ENCODE peak calls at places on chromosomes 7 and 10, in five cellular contexts. H is NCI-H1694 treated with DMSO at 0.1 percent for 48 hours, X is COR-L47, T is NCI-H524, S is H4. Z is an unnamed sample.

GRCh38 chr10:76878514-76878913 is 759.1 kb downstream of the KCNMA1 start:
- DNase-seq in X (no peak), H (no peak), S (no peak), T (no peak), Z (no peak)

GRCh38 chr7:148434887-148435286 is 155.7 kb upstream of the C7orf33 start:
- DNase-seq in H (no peak), X (no peak), S (no peak), T (no peak), Z (no peak)

GRCh38 chr7:20642171-20642570 is 26.7 kb downstream of the ABCB5 start:
- DNase-seq in T (no peak), X (no peak), S (no peak), H (no peak), Z (no peak)

GRCh38 chr10:124728071-124728829 is 15.9 kb downstream of the FAM53B start:
- DNase-seq in T (no peak), S (no peak), X (no peak), H (no peak), Z (no peak)

GRCh38 chr7:12056977-12057376 is 154.1 kb upstream of the TMEM106B start:
- DNase-seq in T (no peak), H (no peak), S (no peak), X (no peak), Z (no peak)

GRCh38 chr7:45026013-45026412 is 26.0 kb downstream of the CCM2 start:
- DNase-seq in S (no peak), T (no peak), X (no peak), H (no peak), Z (no peak)

GRCh38 chr10:119205926-119206602 is 1.3 kb upstream of the GRK5 start:
- DNase-seq in T (no peak), X (no peak), S (no peak), H (no peak), Z (peak; percentile 60)

GRCh38 chr10:90890347-90890746 is 18.6 kb downstream of the RPP30 start:
- DNase-seq in T (no peak), S (no peak), H (no peak), X (no peak), Z (no peak)

GRCh38 chr10:35172574-35172973 is 45.9 kb downstream of the CREM start:
- DNase-seq in S (no peak), T (no peak), H (no peak), X (no peak), Z (no peak)

GRCh38 chr7:89887489-89887888 is 266.8 kb upstream of the STEAP1 start:
- DNase-seq in X (no peak), S (peak; percentile 42), H (no peak), T (no peak), Z (no peak)

GRCh38 chr7:139339025-139339424 is 2.1 kb upstream of the FMC1 start:
- DNase-seq in S (no peak), T (no peak), H (no peak), X (no peak), Z (no peak)

GRCh38 chr10:103078309-103078615 is 114.8 kb downstream of the NT5C2 start:
- DNase-seq in T (no peak), H (no peak), S (no peak), X (no peak), Z (no peak)

GRCh38 chr10:13787015-13787421 is 200.3 kb downstream of the PRPF18 start:
- DNase-seq in H (no peak), T (no peak), S (no peak), X (no peak), Z (no peak)

GRCh38 chr7:18019562-18019961 is 8.1 kb downstream of the PRPS1L1 start:
- DNase-seq in X (no peak), S (peak; percentile 88), T (no peak), H (no peak), Z (no peak)

GRCh38 chr7:85135931-85136330 is 50.9 kb downstream of the SEMA3D start:
- DNase-seq in H (no peak), X (no peak), S (no peak), T (no peak), Z (no peak)

GRCh38 chr7:80942261-80943041 is 23.6 kb upstream of the SEMA3C start:
- DNase-seq in T (no peak), H (no peak), S (peak; percentile 99), X (no peak), Z (peak; percentile 58)

GRCh38 chr7:76310102-76310957 is 7.9 kb downstream of the HSPB1 start:
- DNase-seq in S (peak; percentile 40), X (peak; percentile 95), T (peak; percentile 80), H (peak; percentile 94), Z (no peak)

GRCh38 chr10:103153765-103154197 is 39.3 kb downstream of the NT5C2 start:
- DNase-seq in S (peak; percentile 11), H (no peak), T (no peak), X (no peak), Z (no peak)

GRCh38 chr7:157462840-157463239 is 126.0 kb downstream of the DNAJB6 start:
- DNase-seq in X (no peak), T (no peak), S (no peak), H (no peak), Z (no peak)

GRCh38 chr10:62817120-62817762 is 1.1 kb upstream of the EGR2 start:
- DNase-seq in X (peak; percentile 17), H (no peak), S (peak; percentile 31), T (no peak), Z (peak; percentile 43)

GRCh38 chr7:30920584-30921539 is 9.2 kb downstream of the AQP1 start:
- DNase-seq in S (peak; percentile 90), T (no peak), X (no peak), H (no peak), Z (no peak)

GRCh38 chr10:49134327-49134726 is 506 bp upstream of the FAM170B start:
- DNase-seq in H (no peak), S (no peak), T (no peak), X (no peak), Z (no peak)

GRCh38 chr7:130394421-130395188 is 14.3 kb downstream of the CPA1 start:
- DNase-seq in T (no peak), X (no peak), S (no peak), H (no peak), Z (no peak)

GRCh38 chr10:81248846-81249245 is 626.1 kb upstream of the NRG3 start:
- DNase-seq in T (no peak), S (peak; percentile 75), H (no peak), X (no peak), Z (no peak)

GRCh38 chr10:31602541-31603244 is 283.7 kb downstream of the ZEB1 start:
- DNase-seq in S (peak; percentile 68), T (peak; percentile 39), H (peak; percentile 82), X (peak; percentile 43), Z (peak; percentile 67)

GRCh38 chr10:24849537-24850299 is 102.7 kb downstream of the PRTFDC1 start:
- DNase-seq in S (no peak), X (peak; percentile 41), H (no peak), T (no peak), Z (no peak)

GRCh38 chr10:58932126-58932525 is 244.3 kb upstream of the PHYHIPL start:
- DNase-seq in T (no peak), S (no peak), H (no peak), X (no peak), Z (no peak)

GRCh38 chr10:26946103-26946907 is 85.5 kb upstream of the ABI1 start:
- DNase-seq in S (no peak), X (no peak), T (no peak), H (no peak), Z (no peak)

GRCh38 chr7:137325927-137326326 is 17.6 kb downstream of the PTN start:
- DNase-seq in X (peak; percentile 73), H (no peak), S (no peak), T (no peak), Z (no peak)

GRCh38 chr10:61633665-61634064 is 29.1 kb upstream of the CABCOCO1 start:
- DNase-seq in T (no peak), H (no peak), X (no peak), S (no peak), Z (no peak)

GRCh38 chr10:98536551-98536950 is 89.8 kb upstream of the HPS1 start:
- DNase-seq in T (no peak), H (no peak), S (peak; percentile 73), X (no peak), Z (no peak)

GRCh38 chr10:119517235-119518141 is 25.0 kb downstream of the RGS10 start:
- DNase-seq in X (no peak), T (no peak), H (no peak), S (no peak), Z (no peak)

GRCh38 chr7:40918701-40919271 is 784.0 kb downstream of the SUGCT start:
- DNase-seq in X (no peak), S (peak; percentile 73), T (no peak), H (no peak), Z (no peak)

GRCh38 chr10:65291276-65291675 is 1634.6 kb upstream of the LRRTM3 start:
- DNase-seq in T (no peak), H (no peak), S (no peak), X (no peak), Z (no peak)